ENCODE peak calls at places on chromosomes 1 and 21, in nine cellular contexts. One of them, this sample, is unnamed. For H3K4me1, the result is how much of the 10 kb centered on the place peaks cover.

GRCh38 chr1:108346137-108346536 is 102.3 kb upstream of the NBPF4 start:
- DNase-seq in tibial nerve: no peak
- DNase-seq in lower lobe of right lung: no peak
- DNase-seq in uterus: no peak
- DNase-seq in mesendoderm: no peak
- DNase-seq in PC-9: no peak
- DNase-seq in mammary epithelial cell: no peak
- DNase-seq in RWPE2: no peak
- DNase-seq in foreskin keratinocyte: no peak
- DNase-seq in this sample: no peak

GRCh38 chr1:26932536-26932935 is 11.0 kb downstream of the NUDC start:
- DNase-seq in tibial nerve: no peak
- DNase-seq in lower lobe of right lung: no peak
- DNase-seq in uterus: no peak
- DNase-seq in mesendoderm: no peak
- DNase-seq in PC-9: no peak
- DNase-seq in mammary epithelial cell: no peak
- DNase-seq in RWPE2: no peak
- DNase-seq in foreskin keratinocyte: no peak
- DNase-seq in this sample: no peak

GRCh38 chr1:9410737-9411297 is 118.1 kb downstream of the SPSB1 start:
- DNase-seq in tibial nerve: peak
- DNase-seq in lower lobe of right lung: no peak
- DNase-seq in uterus: no peak
- DNase-seq in mesendoderm: peak
- DNase-seq in PC-9: peak
- DNase-seq in mammary epithelial cell: peak
- DNase-seq in RWPE2: no peak
- DNase-seq in foreskin keratinocyte: no peak
- DNase-seq in this sample: no peak

GRCh38 chr1:192918259-192918658 is 109.4 kb downstream of the RGS2 start:
- DNase-seq in tibial nerve: no peak
- DNase-seq in lower lobe of right lung: no peak
- DNase-seq in uterus: no peak
- DNase-seq in mesendoderm: no peak
- DNase-seq in PC-9: no peak
- DNase-seq in mammary epithelial cell: no peak
- DNase-seq in RWPE2: no peak
- DNase-seq in foreskin keratinocyte: no peak
- DNase-seq in this sample: no peak

GRCh38 chr1:103108525-103109150 is 316 bp upstream of the COL11A1 start:
- DNase-seq in tibial nerve: no peak
- DNase-seq in lower lobe of right lung: no peak
- DNase-seq in uterus: peak
- DNase-seq in mesendoderm: peak
- DNase-seq in PC-9: no peak
- DNase-seq in mammary epithelial cell: no peak
- DNase-seq in RWPE2: no peak
- DNase-seq in foreskin keratinocyte: no peak
- DNase-seq in this sample: no peak

GRCh38 chr1:3040004-3040403 is 18.7 kb downstream of the ACTRT2 start:
- DNase-seq in tibial nerve: no peak
- DNase-seq in lower lobe of right lung: no peak
- DNase-seq in uterus: no peak
- DNase-seq in mesendoderm: no peak
- DNase-seq in PC-9: no peak
- DNase-seq in mammary epithelial cell: no peak
- DNase-seq in RWPE2: no peak
- DNase-seq in foreskin keratinocyte: no peak
- DNase-seq in this sample: no peak

GRCh38 chr1:1237874-1238701 is 6.1 kb downstream of the B3GALT6 start:
- DNase-seq in tibial nerve: no peak
- DNase-seq in lower lobe of right lung: no peak
- DNase-seq in uterus: no peak
- DNase-seq in mesendoderm: no peak
- DNase-seq in PC-9: peak
- DNase-seq in mammary epithelial cell: peak
- DNase-seq in RWPE2: no peak
- DNase-seq in foreskin keratinocyte: peak
- DNase-seq in this sample: no peak

GRCh38 chr1:180791806-180792205 is 120.9 kb upstream of the KIAA1614 start:
- DNase-seq in tibial nerve: no peak
- DNase-seq in lower lobe of right lung: no peak
- DNase-seq in uterus: no peak
- DNase-seq in mesendoderm: no peak
- DNase-seq in PC-9: no peak
- DNase-seq in mammary epithelial cell: peak
- DNase-seq in RWPE2: no peak
- DNase-seq in foreskin keratinocyte: peak
- DNase-seq in this sample: no peak

GRCh38 chr1:2985121-2985561 is 36.1 kb upstream of the ACTRT2 start:
- DNase-seq in tibial nerve: no peak
- DNase-seq in lower lobe of right lung: no peak
- DNase-seq in uterus: no peak
- DNase-seq in mesendoderm: peak
- DNase-seq in PC-9: no peak
- DNase-seq in mammary epithelial cell: no peak
- DNase-seq in RWPE2: peak
- DNase-seq in foreskin keratinocyte: no peak
- DNase-seq in this sample: no peak

GRCh38 chr1:7983086-7983778 is 21.7 kb downstream of the PARK7 start:
- DNase-seq in tibial nerve: no peak
- DNase-seq in lower lobe of right lung: no peak
- DNase-seq in uterus: no peak
- DNase-seq in mesendoderm: no peak
- DNase-seq in PC-9: no peak
- DNase-seq in mammary epithelial cell: no peak
- DNase-seq in RWPE2: no peak
- DNase-seq in foreskin keratinocyte: no peak
- DNase-seq in this sample: no peak

GRCh38 chr1:1058088-1058905 is 15.8 kb downstream of the RNF223 start:
- DNase-seq in tibial nerve: no peak
- DNase-seq in lower lobe of right lung: no peak
- DNase-seq in uterus: no peak
- DNase-seq in mesendoderm: no peak
- DNase-seq in PC-9: no peak
- DNase-seq in mammary epithelial cell: no peak
- DNase-seq in RWPE2: no peak
- DNase-seq in foreskin keratinocyte: no peak
- DNase-seq in this sample: no peak

GRCh38 chr1:237211540-237211939 is 169.6 kb downstream of the RYR2 start:
- DNase-seq in tibial nerve: no peak
- DNase-seq in lower lobe of right lung: no peak
- DNase-seq in uterus: no peak
- DNase-seq in mesendoderm: no peak
- DNase-seq in PC-9: no peak
- DNase-seq in mammary epithelial cell: no peak
- DNase-seq in RWPE2: no peak
- DNase-seq in foreskin keratinocyte: no peak
- DNase-seq in this sample: no peak

GRCh38 chr21:25925064-25925463 is 190.3 kb downstream of the GABPA start:
- DNase-seq in tibial nerve: no peak
- DNase-seq in lower lobe of right lung: no peak
- DNase-seq in uterus: no peak
- DNase-seq in mesendoderm: no peak
- DNase-seq in PC-9: no peak
- DNase-seq in mammary epithelial cell: no peak
- DNase-seq in RWPE2: no peak
- DNase-seq in foreskin keratinocyte: no peak
- DNase-seq in this sample: no peak

GRCh38 chr1:115090547-115090946 is 1.2 kb upstream of the TSPAN2 start:
- DNase-seq in tibial nerve: no peak
- DNase-seq in lower lobe of right lung: no peak
- DNase-seq in uterus: peak
- DNase-seq in mesendoderm: peak
- DNase-seq in PC-9: peak
- DNase-seq in mammary epithelial cell: no peak
- DNase-seq in RWPE2: no peak
- DNase-seq in foreskin keratinocyte: no peak
- DNase-seq in this sample: no peak

GRCh38 chr1:75134656-75134938 is 409 bp downstream of the LHX8 start:
- DNase-seq in tibial nerve: no peak
- DNase-seq in lower lobe of right lung: no peak
- DNase-seq in uterus: no peak
- DNase-seq in mesendoderm: no peak
- DNase-seq in PC-9: no peak
- DNase-seq in mammary epithelial cell: no peak
- DNase-seq in RWPE2: no peak
- DNase-seq in foreskin keratinocyte: no peak
- DNase-seq in this sample: no peak

GRCh38 chr1:100736766-100737165 is 17.2 kb downstream of the VCAM1 start:
- DNase-seq in tibial nerve: no peak
- DNase-seq in lower lobe of right lung: no peak
- DNase-seq in uterus: no peak
- DNase-seq in mesendoderm: no peak
- DNase-seq in PC-9: no peak
- DNase-seq in mammary epithelial cell: peak
- DNase-seq in RWPE2: no peak
- DNase-seq in foreskin keratinocyte: no peak
- DNase-seq in this sample: no peak

GRCh38 chr21:33690874-33691273 is 48.6 kb downstream of the ITSN1 start:
- DNase-seq in tibial nerve: no peak
- DNase-seq in lower lobe of right lung: no peak
- DNase-seq in uterus: no peak
- DNase-seq in mesendoderm: no peak
- DNase-seq in PC-9: no peak
- DNase-seq in mammary epithelial cell: no peak
- DNase-seq in RWPE2: no peak
- DNase-seq in foreskin keratinocyte: no peak
- DNase-seq in this sample: no peak

GRCh38 chr1:150283260-150283659 is 906 bp downstream of the CIART start:
- DNase-seq in tibial nerve: no peak
- DNase-seq in lower lobe of right lung: no peak
- DNase-seq in uterus: no peak
- DNase-seq in mesendoderm: no peak
- DNase-seq in PC-9: no peak
- DNase-seq in mammary epithelial cell: no peak
- DNase-seq in RWPE2: no peak
- DNase-seq in foreskin keratinocyte: no peak
- DNase-seq in this sample: no peak

GRCh38 chr1:40783001-40783905 is at the start of gene KCNQ4:
- DNase-seq in tibial nerve: peak
- DNase-seq in lower lobe of right lung: peak
- DNase-seq in uterus: peak
- DNase-seq in mesendoderm: peak
- DNase-seq in PC-9: no peak
- DNase-seq in mammary epithelial cell: no peak
- DNase-seq in RWPE2: no peak
- DNase-seq in foreskin keratinocyte: no peak
- DNase-seq in this sample: no peak

GRCh38 chr1:223374064-223374610 is 10.2 kb upstream of the SUSD4 start:
- DNase-seq in tibial nerve: no peak
- DNase-seq in lower lobe of right lung: no peak
- DNase-seq in uterus: no peak
- DNase-seq in mesendoderm: no peak
- DNase-seq in PC-9: no peak
- DNase-seq in mammary epithelial cell: no peak
- DNase-seq in RWPE2: no peak
- DNase-seq in foreskin keratinocyte: no peak
- DNase-seq in this sample: no peak
- H3K4me1 ChIP-seq in tibial nerve: under half
- H3K4me1 ChIP-seq in lower lobe of right lung: under half
- H3K4me1 ChIP-seq in uterus: under half
- H3K4me1 ChIP-seq in mesendoderm: under half
- H3K4me1 ChIP-seq in PC-9: under half
- H3K4me1 ChIP-seq in mammary epithelial cell: under half
- H3K4me1 ChIP-seq in RWPE2: under half
- H3K4me1 ChIP-seq in foreskin keratinocyte: under half
- H3K4me1 ChIP-seq in this sample: under half

GRCh38 chr1:202807367-202807925 is 775 bp downstream of the KDM5B start:
- DNase-seq in tibial nerve: no peak
- DNase-seq in lower lobe of right lung: peak
- DNase-seq in uterus: peak
- DNase-seq in mesendoderm: no peak
- DNase-seq in PC-9: no peak
- DNase-seq in mammary epithelial cell: peak
- DNase-seq in RWPE2: no peak
- DNase-seq in foreskin keratinocyte: no peak
- DNase-seq in this sample: no peak
- H3K4me1 ChIP-seq in tibial nerve: under half
- H3K4me1 ChIP-seq in lower lobe of right lung: half or more
- H3K4me1 ChIP-seq in uterus: under half
- H3K4me1 ChIP-seq in mesendoderm: under half
- H3K4me1 ChIP-seq in PC-9: half or more
- H3K4me1 ChIP-seq in mammary epithelial cell: under half
- H3K4me1 ChIP-seq in RWPE2: under half
- H3K4me1 ChIP-seq in foreskin keratinocyte: under half
- H3K4me1 ChIP-seq in this sample: half or more

GRCh38 chr1:109819365-109819764 is 55.6 kb upstream of the EPS8L3 start:
- DNase-seq in tibial nerve: no peak
- DNase-seq in lower lobe of right lung: no peak
- DNase-seq in uterus: no peak
- DNase-seq in mesendoderm: no peak
- DNase-seq in PC-9: no peak
- DNase-seq in mammary epithelial cell: no peak
- DNase-seq in RWPE2: no peak
- DNase-seq in foreskin keratinocyte: no peak
- DNase-seq in this sample: no peak

GRCh38 chr1:109815809-109816791 is 52.4 kb upstream of the EPS8L3 start:
- DNase-seq in tibial nerve: no peak
- DNase-seq in lower lobe of right lung: no peak
- DNase-seq in uterus: no peak
- DNase-seq in mesendoderm: no peak
- DNase-seq in PC-9: no peak
- DNase-seq in mammary epithelial cell: no peak
- DNase-seq in RWPE2: no peak
- DNase-seq in foreskin keratinocyte: no peak
- DNase-seq in this sample: no peak

GRCh38 chr1:109818351-109819325 is 54.9 kb upstream of the EPS8L3 start:
- DNase-seq in tibial nerve: no peak
- DNase-seq in lower lobe of right lung: no peak
- DNase-seq in uterus: no peak
- DNase-seq in mesendoderm: no peak
- DNase-seq in PC-9: no peak
- DNase-seq in mammary epithelial cell: no peak
- DNase-seq in RWPE2: no peak
- DNase-seq in foreskin keratinocyte: no peak
- DNase-seq in this sample: no peak

GRCh38 chr1:109816975-109817535 is 53.3 kb upstream of the EPS8L3 start:
- DNase-seq in tibial nerve: no peak
- DNase-seq in lower lobe of right lung: no peak
- DNase-seq in uterus: no peak
- DNase-seq in mesendoderm: no peak
- DNase-seq in PC-9: no peak
- DNase-seq in mammary epithelial cell: no peak
- DNase-seq in RWPE2: no peak
- DNase-seq in foreskin keratinocyte: no peak
- DNase-seq in this sample: no peak

GRCh38 chr1:109817881-109818280 is 54.2 kb upstream of the EPS8L3 start:
- DNase-seq in tibial nerve: no peak
- DNase-seq in lower lobe of right lung: no peak
- DNase-seq in uterus: no peak
- DNase-seq in mesendoderm: no peak
- DNase-seq in PC-9: no peak
- DNase-seq in mammary epithelial cell: no peak
- DNase-seq in RWPE2: no peak
- DNase-seq in foreskin keratinocyte: no peak
- DNase-seq in this sample: no peak
- H3K4me1 ChIP-seq in tibial nerve: under half
- H3K4me1 ChIP-seq in lower lobe of right lung: half or more
- H3K4me1 ChIP-seq in uterus: under half
- H3K4me1 ChIP-seq in mesendoderm: under half
- H3K4me1 ChIP-seq in PC-9: under half
- H3K4me1 ChIP-seq in mammary epithelial cell: under half
- H3K4me1 ChIP-seq in RWPE2: under half
- H3K4me1 ChIP-seq in foreskin keratinocyte: under half
- H3K4me1 ChIP-seq in this sample: under half

GRCh38 chr1:210342986-210343780 is 14.5 kb downstream of the HHAT start:
- DNase-seq in tibial nerve: no peak
- DNase-seq in lower lobe of right lung: no peak
- DNase-seq in uterus: no peak
- DNase-seq in mesendoderm: no peak
- DNase-seq in PC-9: no peak
- DNase-seq in mammary epithelial cell: no peak
- DNase-seq in RWPE2: no peak
- DNase-seq in foreskin keratinocyte: no peak
- DNase-seq in this sample: no peak
- H3K4me1 ChIP-seq in tibial nerve: under half
- H3K4me1 ChIP-seq in lower lobe of right lung: under half
- H3K4me1 ChIP-seq in uterus: under half
- H3K4me1 ChIP-seq in mesendoderm: under half
- H3K4me1 ChIP-seq in PC-9: under half
- H3K4me1 ChIP-seq in mammary epithelial cell: under half
- H3K4me1 ChIP-seq in RWPE2: under half
- H3K4me1 ChIP-seq in foreskin keratinocyte: under half
- H3K4me1 ChIP-seq in this sample: under half